ENCODE peak calls at places on chromosomes 1 and 21, in seven cellular contexts. N is PC-9, J is hepatocyte, E is PC-3, V is GM23338, A is MM.1S, T is HCT116. F is an unnamed sample. For H3K9me2, the result is how much of the 10 kb centered on the place peaks cover.

GRCh38 chr1:241274693-241275092 is 82.3 kb downstream of the RGS7 start:
- DNase-seq in J (no peak), N (no peak), E (no peak), V (no peak), T (no peak), A (no peak), F (no peak)

GRCh38 chr1:26373281-26373680 is 731 bp upstream of the ZNF683 start:
- DNase-seq in A (no peak), N (no peak), E (no peak), V (no peak), T (no peak), J (no peak), F (no peak)

GRCh38 chr1:232904566-232904965 is 45.8 kb upstream of the NTPCR start:
- DNase-seq in J (peak), V (no peak), N (no peak), A (no peak), T (no peak), E (peak), F (peak)

GRCh38 chr21:34091607-34092006 is 18.2 kb downstream of the MRPS6 start:
- DNase-seq in E (peak), V (peak), T (peak), J (no peak), N (no peak), A (no peak), F (peak)

GRCh38 chr1:110218739-110219138 is 8.6 kb downstream of the KCNC4 start:
- DNase-seq in A (no peak), J (peak), E (no peak), N (no peak), T (no peak), V (peak), F (peak)

GRCh38 chr21:34276711-34277425 is 86.9 kb upstream of the KCNE2 start:
- DNase-seq in N (no peak), A (no peak), V (no peak), T (no peak), E (peak), J (no peak), F (peak)

GRCh38 chr1:203682401-203683383 is 56.1 kb downstream of the ATP2B4 start:
- DNase-seq in J (no peak), E (no peak), T (peak), N (no peak), A (peak), V (peak), F (no peak)

GRCh38 chr21:28447453-28447852 is 545.2 kb downstream of the LTN1 start:
- DNase-seq in E (no peak), V (no peak), A (no peak), T (no peak), J (no peak), N (no peak), F (peak)

GRCh38 chr1:51956528-51957509 is 33.7 kb downstream of the RAB3B start:
- DNase-seq in V (peak), E (no peak), J (no peak), A (no peak), T (peak), N (no peak), F (peak)

GRCh38 chr1:151801846-151802245 is 3.4 kb downstream of the LINGO4 start:
- DNase-seq in V (no peak), J (no peak), A (no peak), N (no peak), E (no peak), T (no peak), F (no peak)

GRCh38 chr21:44958471-44959191 is 18.8 kb downstream of the SLX9 start:
- DNase-seq in J (peak), N (no peak), E (no peak), T (no peak), A (no peak), V (no peak), F (peak)

GRCh38 chr1:25232866-25233784 is 823 bp upstream of the SYF2 start:
- DNase-seq in E (peak), N (peak), A (peak), J (peak), V (peak), T (peak), F (peak)

GRCh38 chr1:200448034-200448762 is 38.4 kb upstream of the ZNF281 start:
- DNase-seq in A (peak), V (no peak), N (no peak), J (no peak), E (no peak), T (no peak), F (no peak)

DNA sequence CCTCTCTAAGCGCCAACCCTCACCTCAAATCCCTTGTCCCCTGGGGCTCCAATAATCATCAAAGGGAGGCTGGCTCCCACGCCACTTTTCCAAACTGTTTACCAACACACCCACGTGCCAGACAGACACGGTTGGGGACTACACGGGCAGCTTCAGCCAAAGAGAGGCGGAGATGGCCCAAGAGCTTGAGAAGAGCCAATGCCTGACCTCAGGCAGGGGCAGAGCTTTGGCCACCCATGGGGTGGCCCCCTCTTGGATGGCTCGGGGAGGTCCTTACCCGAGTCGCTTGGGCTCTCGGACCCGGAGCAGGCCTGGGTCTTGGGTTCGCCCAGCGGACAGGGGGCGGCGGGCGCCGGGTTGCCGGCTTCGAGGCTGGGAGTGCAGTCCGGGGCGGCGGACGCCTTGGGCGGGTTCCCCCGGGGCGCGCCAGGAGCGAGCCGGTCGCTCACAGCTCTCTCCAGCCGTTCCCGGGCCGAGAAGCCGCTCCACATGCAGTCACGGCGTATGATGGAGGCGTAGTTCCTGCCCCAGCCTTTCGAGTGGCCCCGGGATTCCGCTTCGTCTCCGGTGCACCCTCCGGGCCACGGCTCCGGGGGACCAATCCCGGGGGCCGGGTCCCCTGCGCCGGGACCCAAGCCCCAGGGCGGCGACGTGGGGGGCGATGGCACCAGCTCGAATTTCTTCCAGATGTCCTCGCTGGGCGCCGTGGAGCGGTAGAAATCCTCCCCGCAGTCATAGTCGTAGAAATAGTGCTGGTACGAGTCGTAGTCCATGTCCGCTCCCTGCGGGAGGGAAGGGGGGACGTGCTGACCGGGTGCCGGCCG is 843 bp downstream of the MYCL start:
- DNase-seq in J (peak), N (no peak), T (no peak), V (no peak), A (peak), E (peak), F (peak)
- TF ChIP-seq EZH2 in J (no peak), N (peak), T (no peak), V (no peak), A (no peak), E (no peak), F (no peak)

DNA sequence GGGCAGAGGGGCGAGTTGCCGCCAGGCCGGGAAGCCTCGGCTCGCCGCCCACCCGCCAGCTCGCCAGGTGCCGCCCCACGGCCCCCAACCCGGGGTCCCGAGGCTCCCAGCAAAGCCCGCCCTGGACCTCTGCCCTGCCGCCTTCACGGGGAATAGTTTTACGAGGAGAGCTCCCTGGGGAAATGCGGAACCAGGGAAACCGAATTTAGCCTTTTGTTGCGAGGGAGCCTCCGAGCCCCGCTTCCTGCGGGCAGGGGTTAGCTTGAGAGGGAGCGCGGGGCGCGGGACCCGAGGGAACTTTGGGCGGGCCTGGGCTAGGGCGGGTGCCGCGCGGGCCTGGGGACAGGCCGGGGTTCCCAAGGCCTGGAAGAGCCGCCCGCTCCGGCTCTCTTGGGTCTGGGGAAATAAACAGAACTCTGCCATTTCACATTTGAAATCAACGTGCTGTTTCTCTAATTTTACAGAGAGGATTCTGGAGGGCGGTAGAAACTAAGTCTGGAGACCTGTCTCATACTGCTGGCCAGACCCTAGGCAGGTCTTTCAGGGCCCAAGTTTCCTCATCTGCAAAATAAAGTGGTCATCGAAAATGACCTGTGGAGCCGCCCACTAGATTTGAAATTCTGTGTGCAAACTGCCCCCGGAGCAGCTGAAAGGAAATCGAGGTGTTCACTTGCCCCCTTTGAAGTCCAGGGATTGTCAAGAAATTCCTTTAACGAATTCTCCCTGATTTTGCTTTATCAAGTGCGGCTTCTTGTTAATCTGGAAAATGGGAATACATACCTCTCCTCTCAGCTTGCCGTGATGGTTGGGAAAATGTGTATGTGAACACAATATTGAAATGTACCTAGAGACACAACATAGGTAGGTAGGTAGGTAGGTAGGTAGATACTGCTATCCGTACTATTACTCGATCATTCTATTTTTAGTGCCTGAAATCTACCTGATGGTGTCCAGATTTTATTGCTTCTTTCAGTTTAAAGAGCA is 747 bp upstream of the GLUL start:
- DNase-seq in E (peak), V (peak), T (no peak), A (no peak), J (peak), N (no peak), F (peak)
- H3K9me2 ChIP-seq in E (under half), V (under half), T (under half), A (under half), J (under half), N (under half), F (under half)

DNA sequence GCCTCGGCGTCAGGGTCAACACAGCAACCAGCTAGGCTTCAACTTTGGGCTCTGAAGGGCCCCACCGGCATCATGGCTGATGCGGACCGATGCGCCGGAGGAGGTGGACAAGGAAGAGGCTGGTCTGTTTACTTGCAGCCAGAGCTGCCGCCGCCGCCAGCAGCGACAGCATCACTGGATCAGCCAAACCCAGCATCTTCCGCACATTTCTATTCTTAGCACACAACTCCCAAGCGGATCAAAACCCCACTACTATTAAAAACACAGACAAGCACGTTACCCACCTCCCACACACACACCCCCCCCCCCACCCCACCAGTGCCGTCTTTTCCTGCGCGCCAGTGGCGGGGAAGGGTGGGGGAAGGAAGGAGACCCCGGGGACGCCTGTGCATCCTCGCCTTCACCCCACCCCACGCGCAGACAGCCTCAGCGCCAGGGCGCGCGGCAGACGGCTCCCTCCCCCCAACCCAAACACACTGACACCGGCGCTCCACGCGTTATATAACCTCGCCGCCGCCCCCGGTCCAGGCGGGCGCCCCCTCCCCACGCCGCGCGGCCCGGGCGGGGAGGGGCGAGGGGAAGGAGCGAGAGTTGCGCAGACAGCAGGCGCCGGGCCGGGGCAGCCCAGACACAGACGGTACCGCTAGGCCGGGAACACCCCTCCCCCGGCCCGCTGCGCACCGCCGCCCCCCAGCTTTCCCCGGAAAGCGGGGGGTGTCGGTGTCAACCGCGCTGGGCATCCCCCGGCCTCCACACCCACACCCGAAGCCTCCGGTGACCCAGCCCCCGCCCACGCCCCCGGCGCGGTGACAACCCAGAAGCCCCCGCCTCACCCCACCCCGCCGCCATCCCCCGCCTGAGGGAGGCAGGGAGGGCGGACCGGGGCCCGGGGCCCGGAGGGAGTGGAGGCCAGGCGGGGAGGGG is 692 bp downstream of the AKT3 start:
- DNase-seq in A (peak), N (peak), E (peak), V (peak), T (no peak), J (peak), F (peak)
- TF ChIP-seq EZH2 in A (no peak), N (no peak), E (no peak), V (no peak), T (no peak), J (peak), F (no peak)

DNA sequence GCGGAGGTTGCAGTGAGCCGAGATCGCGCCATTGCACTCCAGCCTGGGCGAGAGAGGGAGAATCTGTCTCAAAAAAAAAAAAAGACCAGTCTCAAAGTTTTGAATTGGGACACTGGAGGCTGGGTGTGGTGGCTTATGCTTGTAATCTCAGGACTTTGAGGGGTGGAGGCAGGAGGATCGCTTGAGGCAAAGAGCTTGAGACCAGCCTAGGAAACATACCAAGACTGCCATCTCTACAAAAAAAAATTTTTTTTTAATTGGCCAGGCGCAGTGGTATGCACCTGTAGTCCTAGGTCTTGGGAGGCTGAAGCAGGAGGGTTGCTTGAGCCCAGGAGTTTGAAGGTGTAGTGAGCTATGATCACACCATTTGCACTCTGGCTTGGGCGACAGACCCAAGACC is 3.9 kb downstream of the ZBTB8B start:
- DNase-seq in E (no peak), N (no peak), J (no peak), T (no peak), A (no peak), V (no peak), F (no peak)
- H3K9me2 ChIP-seq in E (under half), N (under half), J (under half), T (under half), A (under half), V (under half), F (under half)

DNA sequence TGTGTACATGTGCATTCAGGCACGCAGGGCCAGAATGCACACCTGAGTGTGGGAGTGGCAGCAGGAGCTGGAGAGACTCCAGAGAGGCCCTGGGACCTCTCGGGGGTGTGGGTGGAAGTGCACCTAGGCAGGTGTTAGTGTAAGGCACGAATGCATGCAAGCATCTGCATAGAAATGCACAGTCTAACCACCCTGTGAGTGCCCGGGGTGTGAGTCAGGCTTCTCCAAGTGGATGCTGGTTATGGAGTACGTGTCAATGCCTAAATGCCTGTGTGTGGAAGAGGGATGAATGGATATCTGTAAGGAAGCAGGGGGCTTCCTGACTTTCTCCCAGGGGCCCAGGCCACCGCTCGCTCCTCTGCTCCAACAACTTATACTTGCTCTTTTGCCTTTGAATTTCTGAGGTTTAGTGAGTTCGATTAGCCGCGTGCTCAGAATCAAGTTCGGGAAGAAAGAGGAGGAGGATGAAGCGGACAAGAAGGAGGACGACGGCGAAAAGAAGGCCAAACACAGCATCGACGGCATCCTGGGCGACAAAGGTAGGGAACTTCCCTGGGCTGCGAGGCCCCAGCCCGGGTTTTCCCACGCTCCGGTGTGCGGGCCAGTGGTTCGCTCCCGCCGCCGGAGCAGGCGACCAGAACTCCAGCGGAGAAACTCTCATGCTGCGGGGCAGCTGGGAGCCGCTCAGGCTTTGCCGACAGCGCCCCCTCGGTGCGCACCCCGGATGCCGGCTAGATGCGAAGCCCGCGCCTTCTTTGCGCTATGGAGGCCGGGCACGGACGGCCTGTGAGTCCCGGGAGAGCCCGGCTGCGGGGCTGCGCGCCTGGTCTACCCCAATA is 5.4 kb downstream of the PAX7 start:
- DNase-seq in A (no peak), V (peak), N (no peak), T (no peak), J (no peak), E (peak), F (peak)
- TF ChIP-seq EZH2 in A (no peak), V (peak), N (no peak), T (no peak), J (peak), E (no peak), F (no peak)

DNA sequence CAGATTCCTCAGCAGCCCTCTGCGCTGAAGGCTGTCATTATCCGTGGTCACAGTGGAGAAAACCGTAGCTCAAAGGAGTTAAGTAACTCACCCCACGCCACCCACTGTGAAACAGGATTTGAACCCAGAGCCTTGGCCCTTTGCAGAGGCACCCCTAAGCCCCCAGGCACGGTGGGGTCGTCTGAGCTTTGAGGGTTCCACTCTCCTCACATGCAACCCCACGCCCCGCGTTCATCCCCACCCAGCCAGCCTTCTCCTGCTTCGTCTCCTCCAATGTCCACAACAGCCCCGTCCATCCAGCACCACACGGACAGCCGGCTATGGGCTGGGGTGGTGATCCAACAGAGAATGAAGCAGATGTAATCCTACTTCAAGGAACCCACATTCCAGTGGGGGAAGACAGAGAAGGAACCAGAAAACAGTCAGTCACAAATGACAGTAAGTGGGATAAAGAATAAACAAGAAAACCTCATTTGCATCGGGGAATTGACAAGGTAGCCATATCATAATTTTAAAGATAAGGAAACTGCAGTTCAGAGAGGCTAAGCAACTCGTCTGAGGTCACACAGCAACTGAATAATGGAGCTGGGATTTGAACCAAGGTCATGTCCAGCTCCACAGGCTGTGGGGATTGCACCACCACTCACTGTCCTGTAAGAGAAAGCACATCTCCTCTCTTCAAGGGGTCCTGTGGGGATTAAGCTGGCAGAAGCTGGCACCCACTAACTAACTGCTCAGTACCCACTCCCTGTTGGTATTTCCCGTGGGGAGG is 31.7 kb downstream of the DHRS3 start:
- DNase-seq in N (no peak), T (no peak), A (no peak), V (no peak), E (no peak), J (no peak), F (no peak)
- H3K9me2 ChIP-seq in N (under half), T (under half), A (under half), V (under half), E (under half), J (under half), F (under half)

GRCh38 chr1:213989071-213989739 is 1.4 kb downstream of the PROX1 start:
- DNase-seq in J (peak), N (no peak), E (no peak), V (peak), A (peak), T (no peak), F (no peak)
- TF ChIP-seq EZH2 in J (no peak), N (no peak), E (no peak), V (no peak), A (no peak), T (no peak), F (peak)

GRCh38 chr1:156479093-156480014 is 21.2 kb downstream of the MEF2D start:
- DNase-seq in E (no peak), A (no peak), J (no peak), V (no peak), T (no peak), N (peak), F (no peak)

GRCh38 chr1:156480411-156481192 is 20.0 kb downstream of the MEF2D start:
- DNase-seq in E (no peak), J (peak), N (peak), A (peak), T (no peak), V (peak), F (peak)

GRCh38 chr1:156478250-156478627 is 22.3 kb downstream of the MEF2D start:
- DNase-seq in V (no peak), N (peak), J (no peak), A (no peak), E (no peak), T (no peak), F (no peak)

GRCh38 chr1:156481527-156481926 is 19.0 kb downstream of the MEF2D start:
- DNase-seq in T (no peak), V (no peak), N (peak), A (no peak), E (no peak), J (no peak), F (no peak)

DNA sequence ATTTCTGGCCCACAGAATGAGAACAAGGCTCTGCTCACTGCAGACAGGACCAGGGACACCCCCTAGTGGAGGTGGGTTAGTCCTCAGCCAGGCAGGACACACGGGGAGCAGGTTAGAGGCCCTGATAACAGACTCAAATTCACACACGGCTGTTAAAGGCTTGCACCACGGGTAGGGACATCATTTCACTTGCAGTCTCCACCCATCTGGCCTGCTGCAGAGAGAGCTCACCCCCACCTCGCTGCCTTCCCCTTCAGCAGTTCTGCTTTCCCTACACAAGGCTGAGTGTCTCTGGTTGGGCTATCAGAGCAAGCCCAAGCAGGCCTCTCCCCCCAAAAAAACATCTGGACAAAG is 20.6 kb downstream of the MEF2D start:
- DNase-seq in N (no peak), T (no peak), V (no peak), J (no peak), A (no peak), E (no peak), F (no peak)
- H3K9me2 ChIP-seq in N (under half), T (under half), V (under half), J (under half), A (under half), E (under half), F (under half)

F was measured in GM23248.